ENCODE peak calls at places on chromosomes 12 and 14, in four cellular contexts. B is HepG2, H is H1, Q is GM12878. T is an unnamed sample. For H3K4me1, the result is how much of the 10 kb centered on the place peaks cover.

GRCh38 chr14:70707138-70708038 is 65.7 kb downstream of the TTC9 start:
- DNase-seq in Q (peak), H (no peak), B (peak), T (no peak)

GRCh38 chr12:32253154-32253795 is 146.1 kb upstream of the FGD4 start:
- DNase-seq in H (no peak), Q (no peak), B (no peak), T (no peak)

GRCh38 chr12:52988933-52989332 is 17.3 kb upstream of the EIF4B start:
- DNase-seq in B (no peak), Q (no peak), H (no peak), T (no peak)

GRCh38 chr12:44159870-44160269 is 324.0 kb downstream of the TMEM117 start:
- DNase-seq in Q (no peak), H (no peak), B (no peak), T (no peak)

GRCh38 chr14:81245771-81246170 is 25.0 kb upstream of the GTF2A1 start:
- DNase-seq in B (no peak), H (no peak), Q (no peak), T (no peak)

GRCh38 chr12:2853626-2854025 is 3.2 kb downstream of the TEX52 start:
- DNase-seq in H (peak), B (peak), Q (no peak), T (peak)

GRCh38 chr12:47725893-47726292 is 603 bp upstream of the ENDOU start:
- DNase-seq in B (no peak), Q (no peak), H (no peak), T (no peak)

GRCh38 chr12:104751024-104751570 is 207.0 kb downstream of the SLC41A2 start:
- DNase-seq in Q (no peak), B (no peak), H (no peak), T (no peak)

GRCh38 chr14:95313707-95314106 is 6.0 kb downstream of the CLMN start:
- DNase-seq in Q (no peak), B (peak), H (no peak), T (no peak)

GRCh38 chr12:3998397-3998796 is 125.2 kb upstream of the PARP11 start:
- DNase-seq in H (no peak), Q (no peak), B (no peak), T (no peak)

GRCh38 chr14:42090122-42090521 is 483.4 kb downstream of the LRFN5 start:
- DNase-seq in B (no peak), Q (no peak), H (no peak), T (no peak)

GRCh38 chr12:94458882-94459772 is 540 bp downstream of the CEP83 start:
- DNase-seq in B (peak), Q (no peak), H (no peak), T (no peak)

GRCh38 chr12:2856901-2857495 is at the start of gene TEX52:
- DNase-seq in B (peak), Q (no peak), H (peak), T (no peak)

GRCh38 chr12:96134200-96134599 is 60.0 kb upstream of the ELK3 start:
- DNase-seq in Q (no peak), H (no peak), B (no peak), T (no peak)

GRCh38 chr12:50720085-50720484 is 43.8 kb upstream of the ATF1 start:
- DNase-seq in H (no peak), B (peak), Q (no peak), T (no peak)

GRCh38 chr12:98490491-98491453 is 24.6 kb upstream of the TMPO start:
- DNase-seq in B (peak), H (peak), Q (peak), T (peak)

GRCh38 chr12:80861636-80862378 is 75.9 kb downstream of the LIN7A start:
- DNase-seq in B (no peak), H (no peak), Q (no peak), T (no peak)

GRCh38 chr14:100246809-100247428 is 8.0 kb downstream of the YY1 start:
- DNase-seq in H (no peak), B (peak), Q (no peak), T (peak)
- TF ChIP-seq SUZ12 in H (no peak), B (no peak), Q (no peak), T (no peak)

GRCh38 chr14:99576304-99576703 is 27.7 kb downstream of the CCDC85C start:
- DNase-seq in Q (no peak), B (no peak), H (no peak), T (no peak)

GRCh38 chr14:99576761-99577705 is 27.0 kb downstream of the CCDC85C start:
- DNase-seq in Q (no peak), H (no peak), B (no peak), T (no peak)

GRCh38 chr14:99579903-99580570 is 24.0 kb downstream of the CCDC85C start:
- DNase-seq in H (no peak), Q (no peak), B (no peak), T (no peak)

GRCh38 chr14:99579077-99579836 is 24.8 kb downstream of the CCDC85C start:
- DNase-seq in Q (no peak), H (no peak), B (no peak), T (no peak)

DNA sequence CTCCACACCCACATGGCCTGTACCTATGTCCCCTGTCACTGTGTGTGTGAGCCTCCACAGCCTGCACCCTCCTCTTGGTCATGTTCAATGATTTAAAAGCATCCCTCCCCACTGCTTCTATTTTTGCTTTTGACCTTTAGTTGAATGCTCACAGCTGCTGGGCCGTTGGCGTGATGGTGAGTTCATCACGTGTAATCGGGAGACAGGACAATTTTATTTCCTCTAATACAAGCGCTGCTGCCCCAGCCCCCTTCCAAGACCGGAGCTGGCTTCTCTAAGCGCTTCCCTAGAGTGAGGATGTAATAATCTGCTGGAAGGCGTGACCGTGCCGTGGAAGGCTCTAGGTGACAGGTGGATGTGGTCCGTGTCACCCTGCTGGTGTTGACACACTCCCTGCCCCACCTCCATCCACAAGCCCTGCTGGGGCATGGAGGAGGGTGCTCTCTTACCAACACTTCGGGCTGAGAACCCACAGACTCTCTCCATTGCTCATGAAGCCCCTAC is 25.4 kb downstream of the CCDC85C start:
- DNase-seq in Q (no peak), H (no peak), B (no peak), T (no peak)
- H3K4me1 ChIP-seq in Q (under half), H (half or more), B (half or more), T (under half)

GRCh38 chr14:105087308-105087962 is 22.2 kb upstream of the GPR132 start:
- DNase-seq in H (peak), B (no peak), Q (no peak), T (no peak)
- TF ChIP-seq ZNF274 in H (no peak), B (no peak), Q (no peak), T (no peak)

DNA sequence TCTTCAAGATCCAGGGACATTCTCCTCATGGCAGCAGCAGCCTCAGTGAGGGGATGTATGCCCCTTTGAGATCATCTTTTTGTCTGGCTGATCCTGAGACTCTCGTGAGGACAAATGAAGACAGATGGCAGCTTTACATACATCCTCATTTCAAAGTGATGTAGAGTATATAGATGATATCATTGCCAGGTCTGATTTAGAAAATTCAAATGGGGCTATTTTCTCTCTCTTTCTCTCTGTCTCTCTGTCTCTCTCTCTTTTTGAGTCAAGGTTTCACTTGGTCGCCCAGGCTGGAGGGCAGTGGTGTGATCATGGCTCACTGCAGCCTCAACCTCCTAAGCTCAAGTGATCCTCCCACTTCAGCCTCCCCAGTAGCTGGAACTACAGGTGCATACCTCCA is 61.4 kb downstream of the E2F7 start:
- DNase-seq in B (no peak), H (no peak), Q (no peak), T (no peak)
- TF ChIP-seq SUZ12 in B (no peak), H (no peak), Q (no peak), T (no peak)

GRCh38 chr14:100398044-100398443 is 74.9 kb downstream of the SLC25A47 start:
- DNase-seq in Q (no peak), B (peak), H (no peak), T (no peak)

GRCh38 chr14:100400115-100400514 is 77.0 kb downstream of the SLC25A47 start:
- DNase-seq in B (no peak), Q (no peak), H (no peak), T (no peak)

GRCh38 chr14:100396266-100396795 is 73.2 kb downstream of the SLC25A47 start:
- DNase-seq in Q (no peak), H (no peak), B (no peak), T (no peak)

GRCh38 chr14:100401031-100401692 is 78.0 kb downstream of the SLC25A47 start:
- DNase-seq in H (no peak), B (no peak), Q (no peak), T (no peak)

GRCh38 chr14:100399052-100399849 is 76.1 kb downstream of the SLC25A47 start:
- DNase-seq in Q (no peak), B (no peak), H (no peak), T (no peak)
- H3K4me1 ChIP-seq in Q (under half), B (under half), H (under half), T (under half)

GRCh38 chr14:103543721-103544626 is 15.0 kb downstream of the TRMT61A start:
- DNase-seq in Q (no peak), B (no peak), H (peak), T (no peak)
- TF ChIP-seq ZNF274 in Q (no peak), B (no peak), H (no peak), T (no peak)

T was measured in NT2/D1.